ENCODE peak calls at places on chromosomes 4 and X, in five cellular contexts. One of them, this sample, is unnamed.

GRCh38 chrX:98057176-98057575 is 1173.5 kb downstream of the RPA4 start:
- DNase-seq in substantia nigra: no peak
- DNase-seq in HEK293T: no peak
- DNase-seq in GM04504: no peak
- DNase-seq in neural crest cell: no peak
- DNase-seq in this sample: no peak

GRCh38 chr4:59704621-59705020 is 1495.5 kb upstream of the ADGRL3 start:
- DNase-seq in substantia nigra: no peak
- DNase-seq in HEK293T: no peak
- DNase-seq in GM04504: no peak
- DNase-seq in neural crest cell: no peak
- DNase-seq in this sample: no peak

GRCh38 chrX:48498374-48498809 is 10.4 kb upstream of the PORCN start:
- DNase-seq in substantia nigra: no peak
- DNase-seq in HEK293T: no peak
- DNase-seq in GM04504: no peak
- DNase-seq in neural crest cell: no peak
- DNase-seq in this sample: no peak

GRCh38 chrX:138763761-138764160 is 52.2 kb upstream of the FGF13 start:
- DNase-seq in substantia nigra: no peak
- DNase-seq in HEK293T: no peak
- DNase-seq in GM04504: no peak
- DNase-seq in neural crest cell: no peak
- DNase-seq in this sample: no peak

GRCh38 chrX:12080265-12080664 is 58.0 kb upstream of the FRMPD4 start:
- DNase-seq in substantia nigra: no peak
- DNase-seq in HEK293T: peak; percentile 34
- DNase-seq in GM04504: peak; percentile 15
- DNase-seq in neural crest cell: no peak
- DNase-seq in this sample: no peak

GRCh38 chr4:721261-722171 is 15.9 kb downstream of the PCGF3 start:
- DNase-seq in substantia nigra: no peak
- DNase-seq in HEK293T: no peak
- DNase-seq in GM04504: no peak
- DNase-seq in neural crest cell: no peak
- DNase-seq in this sample: no peak

GRCh38 chrX:55579115-55579514 is 44.1 kb upstream of the FOXR2 start:
- DNase-seq in substantia nigra: no peak
- DNase-seq in HEK293T: no peak
- DNase-seq in GM04504: no peak
- DNase-seq in neural crest cell: no peak
- DNase-seq in this sample: no peak

GRCh38 chr4:137510866-137511265 is 21.4 kb downstream of the PCDH18 start:
- DNase-seq in substantia nigra: no peak
- DNase-seq in HEK293T: peak; percentile 48
- DNase-seq in GM04504: peak; percentile 82
- DNase-seq in neural crest cell: no peak
- DNase-seq in this sample: no peak

GRCh38 chrX:136112286-136112685 is 35.0 kb upstream of the FHL1 start:
- DNase-seq in substantia nigra: no peak
- DNase-seq in HEK293T: no peak
- DNase-seq in GM04504: no peak
- DNase-seq in neural crest cell: no peak
- DNase-seq in this sample: no peak

GRCh38 chrX:12412561-12412960 is 274.3 kb downstream of the FRMPD4 start:
- DNase-seq in substantia nigra: no peak
- DNase-seq in HEK293T: no peak
- DNase-seq in GM04504: no peak
- DNase-seq in neural crest cell: no peak
- DNase-seq in this sample: no peak

GRCh38 chrX:136880003-136880451 is 498 bp downstream of the RBMX start:
- DNase-seq in substantia nigra: peak; percentile 11
- DNase-seq in HEK293T: no peak
- DNase-seq in GM04504: no peak
- DNase-seq in neural crest cell: peak; percentile 5
- DNase-seq in this sample: peak; percentile 6

GRCh38 chr4:20126906-20127305 is 124.8 kb upstream of the SLIT2 start:
- DNase-seq in substantia nigra: no peak
- DNase-seq in HEK293T: no peak
- DNase-seq in GM04504: peak; percentile 33
- DNase-seq in neural crest cell: no peak
- DNase-seq in this sample: no peak

GRCh38 chrX:154059729-154060245 is 37.7 kb downstream of the MECP2 start:
- DNase-seq in substantia nigra: no peak
- DNase-seq in HEK293T: no peak
- DNase-seq in GM04504: no peak
- DNase-seq in neural crest cell: no peak
- DNase-seq in this sample: no peak

GRCh38 chrX:133350751-133351150 is 64.5 kb downstream of the GPC4 start:
- DNase-seq in substantia nigra: no peak
- DNase-seq in HEK293T: no peak
- DNase-seq in GM04504: no peak
- DNase-seq in neural crest cell: no peak
- DNase-seq in this sample: peak; percentile 60

GRCh38 chr4:100100985-100101384 is 89.3 kb downstream of the DDIT4L start:
- DNase-seq in substantia nigra: no peak
- DNase-seq in HEK293T: no peak
- DNase-seq in GM04504: no peak
- DNase-seq in neural crest cell: no peak
- DNase-seq in this sample: no peak

GRCh38 chr4:154036856-154037255 is 248.0 kb upstream of the SFRP2 start:
- DNase-seq in substantia nigra: no peak
- DNase-seq in HEK293T: no peak
- DNase-seq in GM04504: no peak
- DNase-seq in neural crest cell: no peak
- DNase-seq in this sample: no peak

GRCh38 chr4:136908122-136908521 is 624.2 kb downstream of the PCDH18 start:
- DNase-seq in substantia nigra: no peak
- DNase-seq in HEK293T: no peak
- DNase-seq in GM04504: no peak
- DNase-seq in neural crest cell: no peak
- DNase-seq in this sample: no peak

GRCh38 chr4:1872918-1873269 is 1.7 kb downstream of the NSD2 start:
- DNase-seq in substantia nigra: no peak
- DNase-seq in HEK293T: no peak
- DNase-seq in GM04504: peak; percentile 45
- DNase-seq in neural crest cell: no peak
- DNase-seq in this sample: no peak

GRCh38 chr4:189124149-189124758 is 816.4 kb upstream of the FRG1 start:
- DNase-seq in substantia nigra: peak; percentile 7
- DNase-seq in HEK293T: peak; percentile 4
- DNase-seq in GM04504: no peak
- DNase-seq in neural crest cell: peak; percentile 40
- DNase-seq in this sample: peak; percentile 35

GRCh38 chrX:51144828-51145442 is 187.7 kb upstream of the NUDT10 start:
- DNase-seq in substantia nigra: no peak
- DNase-seq in HEK293T: peak; percentile 57
- DNase-seq in GM04504: no peak
- DNase-seq in neural crest cell: peak; percentile 33
- DNase-seq in this sample: peak; percentile 24

GRCh38 chr4:74258949-74259348 is 49.3 kb upstream of the EPGN start:
- DNase-seq in substantia nigra: no peak
- DNase-seq in HEK293T: no peak
- DNase-seq in GM04504: no peak
- DNase-seq in neural crest cell: no peak
- DNase-seq in this sample: peak; percentile 53

GRCh38 chrX:130111220-130111934 is 1.1 kb upstream of the ELF4 start:
- DNase-seq in substantia nigra: no peak
- DNase-seq in HEK293T: no peak
- DNase-seq in GM04504: no peak
- DNase-seq in neural crest cell: no peak
- DNase-seq in this sample: peak; percentile 21

GRCh38 chrX:40099046-40099968 is 1.5 kb upstream of the BCOR start:
- DNase-seq in substantia nigra: peak; percentile 8
- DNase-seq in HEK293T: no peak
- DNase-seq in GM04504: no peak
- DNase-seq in neural crest cell: no peak
- DNase-seq in this sample: peak; percentile 54

GRCh38 chr4:38867478-38868054 is at the start of gene FAM114A1:
- DNase-seq in substantia nigra: peak; percentile 57
- DNase-seq in HEK293T: peak; percentile 66
- DNase-seq in GM04504: peak; percentile 74
- DNase-seq in neural crest cell: peak; percentile 38
- DNase-seq in this sample: peak; percentile 82

GRCh38 chr4:76306882-76307669 is 543 bp downstream of the STBD1 start:
- DNase-seq in substantia nigra: peak; percentile 32
- DNase-seq in HEK293T: peak; percentile 67
- DNase-seq in GM04504: peak; percentile 39
- DNase-seq in neural crest cell: peak; percentile 41
- DNase-seq in this sample: peak; percentile 56

GRCh38 chr4:89099034-89099433 is 12.3 kb upstream of the TIGD2 start:
- DNase-seq in substantia nigra: no peak
- DNase-seq in HEK293T: no peak
- DNase-seq in GM04504: no peak
- DNase-seq in neural crest cell: no peak
- DNase-seq in this sample: no peak

GRCh38 chr4:83115000-83115399 is 471 bp upstream of the PLAC8 start:
- DNase-seq in substantia nigra: no peak
- DNase-seq in HEK293T: no peak
- DNase-seq in GM04504: no peak
- DNase-seq in neural crest cell: no peak
- DNase-seq in this sample: no peak

GRCh38 chr4:140116442-140117104 is 37.4 kb downstream of the MAML3 start:
- DNase-seq in substantia nigra: no peak
- DNase-seq in HEK293T: no peak
- DNase-seq in GM04504: no peak
- DNase-seq in neural crest cell: no peak
- DNase-seq in this sample: no peak

GRCh38 chr4:38889143-38889542 is 21.5 kb downstream of the FAM114A1 start:
- DNase-seq in substantia nigra: no peak
- DNase-seq in HEK293T: no peak
- DNase-seq in GM04504: peak; percentile 37
- DNase-seq in neural crest cell: no peak
- DNase-seq in this sample: no peak

GRCh38 chr4:185811509-185812364 is at the start of gene SORBS2:
- DNase-seq in substantia nigra: no peak
- DNase-seq in HEK293T: peak; percentile 21
- DNase-seq in GM04504: no peak
- DNase-seq in neural crest cell: peak; percentile 29
- DNase-seq in this sample: peak; percentile 87

GRCh38 chr4:138034871-138035270 is 207.3 kb downstream of the SLC7A11 start:
- DNase-seq in substantia nigra: no peak
- DNase-seq in HEK293T: no peak
- DNase-seq in GM04504: no peak
- DNase-seq in neural crest cell: no peak
- DNase-seq in this sample: no peak

This sample was measured in thyroid gland.